ENCODE peak calls at places on chromosomes 5 and 9, in six cellular contexts. C is fibroblast of lung, N is prostate gland, K is keratinocyte, I is HCT116, L is heart left ventricle. X is an unnamed sample. For H3K9me3, the result is how much of the 10 kb centered on the place peaks cover.

GRCh38 chr9:106888992-106889631 is 26.1 kb downstream of the ZNF462 start:
- DNase-seq in I (no peak), K (peak), C (no peak), L (no peak), N (no peak), X (no peak)

GRCh38 chr5:107680799-107681198 is 10.1 kb upstream of the EFNA5 start:
- DNase-seq in C (no peak), K (no peak), N (no peak), L (no peak), I (no peak), X (no peak)

GRCh38 chr5:88702328-88702727 is 180.7 kb downstream of the MEF2C start:
- DNase-seq in N (no peak), K (no peak), L (no peak), I (no peak), C (no peak), X (peak)

GRCh38 chr5:168813179-168813968 is 234.2 kb upstream of the PANK3 start:
- DNase-seq in N (no peak), L (peak), I (no peak), C (no peak), K (no peak), X (no peak)

GRCh38 chr5:60888359-60889061 is 44.4 kb upstream of the ELOVL7 start:
- DNase-seq in L (no peak), K (no peak), N (no peak), I (no peak), C (no peak), X (no peak)

GRCh38 chr9:15735083-15735974 is 182.5 kb downstream of the CCDC171 start:
- DNase-seq in I (no peak), K (peak), N (peak), L (no peak), C (peak), X (no peak)

GRCh38 chr5:151238303-151238741 is 14.4 kb upstream of the CCDC69 start:
- DNase-seq in I (no peak), L (peak), N (no peak), C (no peak), K (no peak), X (no peak)

GRCh38 chr5:76724871-76725270 is 8.9 kb downstream of the F2R start:
- DNase-seq in C (no peak), K (no peak), N (no peak), L (no peak), I (no peak), X (no peak)

GRCh38 chr5:8756498-8757084 is 789.3 kb downstream of the SEMA5A start:
- DNase-seq in K (peak), N (peak), I (no peak), C (peak), L (no peak), X (peak)

GRCh38 chr9:95197692-95198271 is 119.7 kb downstream of the FANCC start:
- DNase-seq in K (peak), C (peak), L (no peak), I (no peak), N (peak), X (no peak)

GRCh38 chr9:841371-842209 is at the start of gene DMRT1:
- DNase-seq in I (no peak), N (no peak), L (no peak), C (no peak), K (no peak), X (peak)

GRCh38 chr5:82975812-82976211 is 101.4 kb downstream of the TMEM167A start:
- DNase-seq in I (peak), L (no peak), K (peak), N (no peak), C (no peak), X (no peak)

GRCh38 chr9:100150209-100150608 is 51.2 kb downstream of the INVS start:
- DNase-seq in C (peak), N (peak), K (no peak), L (no peak), I (no peak), X (no peak)

GRCh38 chr5:115988002-115988401 is 25.7 kb downstream of the LVRN start:
- DNase-seq in L (no peak), K (no peak), C (no peak), N (no peak), I (no peak), X (no peak)

GRCh38 chr9:122201641-122202040 is 27.1 kb downstream of the LHX6 start:
- DNase-seq in N (no peak), C (peak), K (no peak), I (no peak), L (no peak), X (no peak)

GRCh38 chr9:36288057-36288456 is 29.8 kb upstream of the GNE start:
- DNase-seq in K (no peak), C (no peak), L (no peak), N (no peak), I (no peak), X (no peak)

GRCh38 chr5:58122157-58122556 is 337.7 kb downstream of the PLK2 start:
- DNase-seq in L (no peak), K (no peak), I (no peak), N (no peak), C (no peak), X (no peak)

GRCh38 chr5:15373151-15373550 is 126.8 kb upstream of the FBXL7 start:
- DNase-seq in K (no peak), C (no peak), N (no peak), L (no peak), I (no peak), X (no peak)

GRCh38 chr5:125200842-125201373 is 454.5 kb upstream of the ZNF608 start:
- DNase-seq in K (no peak), C (no peak), N (no peak), I (no peak), L (no peak), X (no peak)
- H3K4me3 ChIP-seq in K (no peak), C (peak), N (no peak), I (no peak), L (no peak), X (peak)

GRCh38 chr5:79890119-79890870 is 100.8 kb downstream of the MTX3 start:
- DNase-seq in C (no peak), N (no peak), K (no peak), I (no peak), L (no peak), X (no peak)

GRCh38 chr5:79888643-79889042 is 102.4 kb downstream of the MTX3 start:
- DNase-seq in I (no peak), K (no peak), L (no peak), N (no peak), C (no peak), X (no peak)

GRCh38 chr5:79893485-79893884 is 97.6 kb downstream of the MTX3 start:
- DNase-seq in I (no peak), N (no peak), L (no peak), K (no peak), C (no peak), X (no peak)

GRCh38 chr5:79886940-79887339 is 104.1 kb downstream of the MTX3 start:
- DNase-seq in N (no peak), K (no peak), L (no peak), I (no peak), C (no peak), X (no peak)

GRCh38 chr5:79890871-79891249 is 100.2 kb downstream of the MTX3 start:
- DNase-seq in I (no peak), K (no peak), C (no peak), L (no peak), N (no peak), X (no peak)
- H3K9me3 ChIP-seq in I (under half), K (under half), C (under half), L (under half), N (under half), X (under half)

DNA sequence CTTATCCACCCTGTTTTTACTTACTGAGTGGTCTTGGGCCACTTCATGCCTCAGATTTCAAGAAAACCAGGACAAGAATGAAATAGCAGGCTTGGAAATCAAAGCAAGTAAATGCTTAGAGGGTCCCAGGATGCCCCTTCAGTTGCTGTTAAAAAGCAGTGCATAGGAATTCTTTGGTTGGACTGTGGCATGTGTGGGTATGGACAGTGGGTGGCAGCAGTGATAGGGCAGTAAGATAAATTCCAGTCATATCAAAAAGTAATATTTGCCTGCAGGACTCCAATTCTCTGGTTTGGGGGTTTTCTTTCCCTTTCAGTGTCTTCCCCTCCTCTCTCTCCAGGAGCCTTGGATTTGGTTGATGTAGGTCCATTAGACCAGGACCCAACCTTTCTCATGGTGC is 306.7 kb upstream of the CLINT1 start:
- DNase-seq in K (no peak), N (no peak), I (no peak), L (no peak), C (no peak), X (no peak)
- TF ChIP-seq CTCF in K (no peak), N (no peak), I (peak), L (no peak), C (no peak), X (peak)

GRCh38 chr5:96795626-96796025 is 12.1 kb downstream of the ERAP1 start:
- DNase-seq in I (no peak), L (no peak), C (no peak), K (no peak), N (no peak), X (no peak)

GRCh38 chr5:96794757-96795156 is 13.0 kb downstream of the ERAP1 start:
- DNase-seq in C (no peak), L (no peak), K (no peak), I (no peak), N (no peak), X (no peak)

GRCh38 chr5:96789794-96790193 is 18.0 kb downstream of the ERAP1 start:
- DNase-seq in I (no peak), K (no peak), C (no peak), N (no peak), L (no peak), X (no peak)

GRCh38 chr5:96788112-96788749 is 19.5 kb downstream of the ERAP1 start:
- DNase-seq in I (no peak), K (no peak), N (no peak), C (no peak), L (no peak), X (no peak)

DNA sequence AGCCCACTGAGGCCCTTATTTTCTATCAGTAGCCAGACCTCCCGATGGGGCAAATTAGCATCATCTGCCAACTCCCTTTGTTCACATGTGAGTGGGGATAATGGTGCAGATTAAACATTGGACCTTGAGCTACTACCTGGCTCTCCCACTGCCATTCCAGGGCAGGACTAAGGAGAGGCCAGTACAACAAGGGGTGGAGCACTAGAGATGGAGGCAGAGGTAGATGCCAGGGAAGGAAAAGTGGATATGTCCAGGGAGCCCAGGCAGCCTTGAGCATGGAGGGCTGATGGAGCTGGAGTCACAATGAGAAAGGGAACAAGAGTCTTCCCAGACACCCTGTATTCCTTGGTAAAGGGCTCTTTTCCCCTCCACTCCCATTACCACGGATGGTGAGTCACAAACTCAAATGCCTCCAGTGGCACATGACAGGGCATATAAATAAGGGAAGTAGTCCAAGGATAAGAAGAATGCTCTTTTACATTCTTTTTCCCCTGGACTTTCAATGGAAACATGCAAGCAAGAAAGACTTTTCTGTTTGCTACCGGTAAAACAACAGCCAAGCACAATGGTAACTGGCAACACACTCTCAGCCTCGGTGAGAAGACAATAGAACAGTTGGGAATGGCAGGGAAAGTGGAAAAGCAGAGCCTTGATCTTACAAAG is 16.8 kb downstream of the ERAP1 start:
- DNase-seq in N (no peak), L (no peak), K (no peak), I (no peak), C (peak), X (peak)
- H3K4me3 ChIP-seq in N (no peak), L (no peak), K (no peak), I (no peak), C (no peak), X (peak)

GRCh38 chr9:126038790-126039189 is 287.8 kb upstream of the MVB12B start:
- DNase-seq in I (no peak), N (no peak), K (no peak), C (no peak), L (no peak), X (no peak)

GRCh38 chr9:126049088-126049487 is 277.5 kb upstream of the MVB12B start:
- DNase-seq in N (no peak), I (no peak), L (no peak), C (no peak), K (no peak), X (peak)

GRCh38 chr9:126043691-126044090 is 282.9 kb upstream of the MVB12B start:
- DNase-seq in N (no peak), C (no peak), I (no peak), K (no peak), L (no peak), X (no peak)
- H3K9me3 ChIP-seq in N (under half), C (under half), I (under half), K (under half), L (under half), X (under half)

GRCh38 chr9:135924628-135925338 is 17.4 kb upstream of the CAMSAP1 start:
- DNase-seq in I (no peak), L (no peak), N (no peak), C (no peak), K (no peak), X (peak)
- TF ChIP-seq CTCF in I (no peak), L (no peak), N (no peak), C (no peak), K (no peak), X (peak)

GRCh38 chr5:172984244-172984953 is 828 bp downstream of the ATP6V0E1 start:
- DNase-seq in N (peak), C (peak), K (peak), L (peak), I (peak), X (peak)

GRCh38 chr5:172981931-172982330 is 1.6 kb upstream of the ATP6V0E1 start:
- DNase-seq in N (no peak), K (no peak), I (no peak), C (no peak), L (no peak), X (no peak)

GRCh38 chr5:172983542-172984243 is at the start of gene ATP6V0E1:
- DNase-seq in C (peak), I (peak), N (peak), L (peak), K (peak), X (peak)

GRCh38 chr5:172990776-172991175 is 7.2 kb downstream of the ATP6V0E1 start:
- DNase-seq in K (no peak), C (no peak), I (no peak), L (no peak), N (no peak), X (no peak)

GRCh38 chr5:172985596-172985995 is 2.0 kb downstream of the ATP6V0E1 start:
- DNase-seq in I (no peak), L (no peak), C (no peak), N (no peak), K (no peak), X (no peak)
- H3K4me3 ChIP-seq in I (no peak), L (no peak), C (peak), N (no peak), K (peak), X (peak)

GRCh38 chr5:141223112-141223783 is at the start of gene PCDHB14:
- DNase-seq in K (no peak), C (peak), N (no peak), I (peak), L (no peak), X (peak)
- H3K9me3 ChIP-seq in K (under half), C (under half), N (under half), I (under half), L (under half), X (under half)

GRCh38 chr5:139283252-139284166 is 10.0 kb upstream of the MATR3 start:
- DNase-seq in C (no peak), N (no peak), K (no peak), L (no peak), I (no peak), X (peak)

GRCh38 chr5:139285651-139286392 is 7.7 kb upstream of the MATR3 start:
- DNase-seq in N (no peak), C (no peak), L (no peak), I (no peak), K (no peak), X (no peak)

GRCh38 chr5:139284295-139284694 is 9.2 kb upstream of the MATR3 start:
- DNase-seq in K (no peak), N (no peak), C (no peak), L (no peak), I (no peak), X (peak)

GRCh38 chr5:139291051-139291450 is 2.5 kb upstream of the MATR3 start:
- DNase-seq in I (no peak), N (no peak), K (no peak), L (no peak), C (no peak), X (no peak)

GRCh38 chr5:139287890-139288635 is 5.5 kb upstream of the MATR3 start:
- DNase-seq in C (peak), L (no peak), K (no peak), I (no peak), N (no peak), X (no peak)
- TF ChIP-seq CTCF in C (peak), L (no peak), K (peak), I (no peak), N (peak), X (no peak)